ENCODE peak calls at places on chromosomes 3 and 15, in four cellular contexts. One of them, this sample, is unnamed.

GRCh38 chr3:63349583-63350177 is 71.6 kb downstream of the SYNPR start:
- DNase-seq in CD8-positive, alpha-beta T cell: no peak
- DNase-seq in HFF-Myc: peak
- DNase-seq in mesothelial cell of epicardium: no peak
- DNase-seq in this sample: peak

GRCh38 chr15:96325579-96326331 is 4.7 kb upstream of the NR2F2 start:
- DNase-seq in HFF-Myc: no peak
- DNase-seq in CD8-positive, alpha-beta T cell: no peak
- DNase-seq in mesothelial cell of epicardium: no peak
- DNase-seq in this sample: no peak

GRCh38 chr15:30872341-30872748 is 31.4 kb upstream of the FAN1 start:
- DNase-seq in HFF-Myc: no peak
- DNase-seq in CD8-positive, alpha-beta T cell: no peak
- DNase-seq in mesothelial cell of epicardium: no peak
- DNase-seq in this sample: no peak

GRCh38 chr3:182276512-182276911 is 516.8 kb upstream of the ATP11B start:
- DNase-seq in HFF-Myc: no peak
- DNase-seq in mesothelial cell of epicardium: no peak
- DNase-seq in CD8-positive, alpha-beta T cell: no peak
- DNase-seq in this sample: no peak

GRCh38 chr15:88745696-88746095 is 57.5 kb upstream of the ACAN start:
- DNase-seq in HFF-Myc: no peak
- DNase-seq in mesothelial cell of epicardium: no peak
- DNase-seq in CD8-positive, alpha-beta T cell: no peak
- DNase-seq in this sample: no peak

GRCh38 chr15:73753250-73754130 is at the start of gene INSYN1:
- DNase-seq in mesothelial cell of epicardium: no peak
- DNase-seq in CD8-positive, alpha-beta T cell: no peak
- DNase-seq in HFF-Myc: no peak
- DNase-seq in this sample: peak

GRCh38 chr3:23490459-23490858 is 287.3 kb downstream of the UBE2E2 start:
- DNase-seq in HFF-Myc: no peak
- DNase-seq in CD8-positive, alpha-beta T cell: no peak
- DNase-seq in mesothelial cell of epicardium: no peak
- DNase-seq in this sample: no peak

GRCh38 chr3:117958027-117958426 is 1076.6 kb downstream of the IGSF11 start:
- DNase-seq in HFF-Myc: no peak
- DNase-seq in CD8-positive, alpha-beta T cell: no peak
- DNase-seq in mesothelial cell of epicardium: no peak
- DNase-seq in this sample: no peak

GRCh38 chr3:65587650-65588439 is 450.9 kb downstream of the MAGI1 start:
- DNase-seq in CD8-positive, alpha-beta T cell: no peak
- DNase-seq in HFF-Myc: no peak
- DNase-seq in mesothelial cell of epicardium: no peak
- DNase-seq in this sample: no peak

GRCh38 chr3:25448750-25449684 is 21.0 kb downstream of the RARB start:
- DNase-seq in HFF-Myc: no peak
- DNase-seq in mesothelial cell of epicardium: peak
- DNase-seq in CD8-positive, alpha-beta T cell: no peak
- DNase-seq in this sample: no peak

GRCh38 chr3:192408721-192409151 is 318.6 kb downstream of the FGF12 start:
- DNase-seq in mesothelial cell of epicardium: no peak
- DNase-seq in HFF-Myc: no peak
- DNase-seq in CD8-positive, alpha-beta T cell: no peak
- DNase-seq in this sample: peak

GRCh38 chr3:39278616-39278935 is 1.3 kb downstream of the CX3CR1 start:
- DNase-seq in CD8-positive, alpha-beta T cell: no peak
- DNase-seq in mesothelial cell of epicardium: no peak
- DNase-seq in HFF-Myc: no peak
- DNase-seq in this sample: no peak

GRCh38 chr3:64079369-64080160 is 56.3 kb upstream of the PSMD6 start:
- DNase-seq in HFF-Myc: no peak
- DNase-seq in mesothelial cell of epicardium: no peak
- DNase-seq in CD8-positive, alpha-beta T cell: no peak
- DNase-seq in this sample: no peak

GRCh38 chr3:8870134-8870533 is 93.1 kb downstream of the RAD18 start:
- DNase-seq in HFF-Myc: no peak
- DNase-seq in mesothelial cell of epicardium: no peak
- DNase-seq in CD8-positive, alpha-beta T cell: no peak
- DNase-seq in this sample: no peak

GRCh38 chr3:10299679-10300078 is 6.9 kb upstream of the GHRL start:
- DNase-seq in mesothelial cell of epicardium: no peak
- DNase-seq in CD8-positive, alpha-beta T cell: no peak
- DNase-seq in HFF-Myc: no peak
- DNase-seq in this sample: no peak

GRCh38 chr15:78082106-78082742 is 4.7 kb upstream of the TBC1D2B start:
- DNase-seq in CD8-positive, alpha-beta T cell: no peak
- DNase-seq in mesothelial cell of epicardium: no peak
- DNase-seq in HFF-Myc: no peak
- DNase-seq in this sample: no peak

GRCh38 chr3:53416530-53416929 is 69.2 kb upstream of the DCP1A start:
- DNase-seq in mesothelial cell of epicardium: no peak
- DNase-seq in HFF-Myc: no peak
- DNase-seq in CD8-positive, alpha-beta T cell: no peak
- DNase-seq in this sample: no peak

GRCh38 chr3:113695818-113696645 is at the start of gene USF3:
- DNase-seq in HFF-Myc: no peak
- DNase-seq in CD8-positive, alpha-beta T cell: peak
- DNase-seq in mesothelial cell of epicardium: peak
- DNase-seq in this sample: no peak

GRCh38 chr3:44208568-44208967 is 33.1 kb upstream of the TOPAZ1 start:
- DNase-seq in CD8-positive, alpha-beta T cell: no peak
- DNase-seq in HFF-Myc: no peak
- DNase-seq in mesothelial cell of epicardium: no peak
- DNase-seq in this sample: no peak

DNA sequence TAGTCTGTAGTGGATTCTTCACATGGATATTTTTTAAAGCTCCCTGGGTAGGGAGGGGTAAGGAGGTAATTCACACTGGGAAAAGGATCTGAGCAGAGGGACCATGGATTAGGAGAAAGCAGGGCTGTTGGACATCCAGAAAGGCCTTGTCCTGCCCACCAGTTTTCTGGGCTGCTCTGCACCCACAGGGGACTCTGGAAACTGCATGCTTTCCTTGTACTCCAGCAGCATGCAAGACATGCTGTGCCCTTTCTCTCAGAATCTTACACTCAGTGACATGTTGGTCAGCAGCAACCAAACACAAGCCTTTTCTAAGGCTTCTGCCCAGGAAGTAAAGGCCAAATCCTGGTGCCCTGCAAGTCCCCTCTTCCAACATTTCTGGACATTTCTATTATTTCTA is 2.5 kb upstream of the FBN1 start:
- DNase-seq in HFF-Myc: no peak
- DNase-seq in CD8-positive, alpha-beta T cell: no peak
- DNase-seq in mesothelial cell of epicardium: no peak
- DNase-seq in this sample: no peak
- TF ChIP-seq CTCF in HFF-Myc: peak
- TF ChIP-seq CTCF in CD8-positive, alpha-beta T cell: no peak
- TF ChIP-seq CTCF in mesothelial cell of epicardium: no peak
- TF ChIP-seq CTCF in this sample: no peak

GRCh38 chr3:12759097-12759679 is at the start of gene TMEM40:
- DNase-seq in HFF-Myc: no peak
- DNase-seq in CD8-positive, alpha-beta T cell: no peak
- DNase-seq in mesothelial cell of epicardium: no peak
- DNase-seq in this sample: no peak
- TF ChIP-seq CTCF in HFF-Myc: no peak
- TF ChIP-seq CTCF in CD8-positive, alpha-beta T cell: no peak
- TF ChIP-seq CTCF in mesothelial cell of epicardium: no peak
- TF ChIP-seq CTCF in this sample: no peak

GRCh38 chr3:170421758-170422157 is 3.1 kb downstream of the CLDN11 start:
- DNase-seq in mesothelial cell of epicardium: no peak
- DNase-seq in HFF-Myc: no peak
- DNase-seq in CD8-positive, alpha-beta T cell: no peak
- DNase-seq in this sample: no peak
- TF ChIP-seq CTCF in mesothelial cell of epicardium: no peak
- TF ChIP-seq CTCF in HFF-Myc: no peak
- TF ChIP-seq CTCF in CD8-positive, alpha-beta T cell: no peak
- TF ChIP-seq CTCF in this sample: no peak

GRCh38 chr3:172359231-172359630 is 89.0 kb downstream of the GHSR start:
- DNase-seq in CD8-positive, alpha-beta T cell: no peak
- DNase-seq in HFF-Myc: no peak
- DNase-seq in mesothelial cell of epicardium: no peak
- DNase-seq in this sample: no peak
- TF ChIP-seq CTCF in CD8-positive, alpha-beta T cell: no peak
- TF ChIP-seq CTCF in HFF-Myc: no peak
- TF ChIP-seq CTCF in mesothelial cell of epicardium: no peak
- TF ChIP-seq CTCF in this sample: no peak

GRCh38 chr15:48333553-48333952 is 2.3 kb downstream of the DUT start:
- DNase-seq in HFF-Myc: no peak
- DNase-seq in mesothelial cell of epicardium: no peak
- DNase-seq in CD8-positive, alpha-beta T cell: no peak
- DNase-seq in this sample: no peak

GRCh38 chr15:48332642-48333034 is 1.4 kb downstream of the DUT start:
- DNase-seq in CD8-positive, alpha-beta T cell: no peak
- DNase-seq in HFF-Myc: no peak
- DNase-seq in mesothelial cell of epicardium: no peak
- DNase-seq in this sample: no peak

GRCh38 chr15:48331796-48332641 is 790 bp downstream of the DUT start:
- DNase-seq in CD8-positive, alpha-beta T cell: peak
- DNase-seq in mesothelial cell of epicardium: peak
- DNase-seq in HFF-Myc: peak
- DNase-seq in this sample: peak

GRCh38 chr15:48330045-48330840 is 986 bp upstream of the DUT start:
- DNase-seq in mesothelial cell of epicardium: no peak
- DNase-seq in CD8-positive, alpha-beta T cell: no peak
- DNase-seq in HFF-Myc: no peak
- DNase-seq in this sample: no peak

DNA sequence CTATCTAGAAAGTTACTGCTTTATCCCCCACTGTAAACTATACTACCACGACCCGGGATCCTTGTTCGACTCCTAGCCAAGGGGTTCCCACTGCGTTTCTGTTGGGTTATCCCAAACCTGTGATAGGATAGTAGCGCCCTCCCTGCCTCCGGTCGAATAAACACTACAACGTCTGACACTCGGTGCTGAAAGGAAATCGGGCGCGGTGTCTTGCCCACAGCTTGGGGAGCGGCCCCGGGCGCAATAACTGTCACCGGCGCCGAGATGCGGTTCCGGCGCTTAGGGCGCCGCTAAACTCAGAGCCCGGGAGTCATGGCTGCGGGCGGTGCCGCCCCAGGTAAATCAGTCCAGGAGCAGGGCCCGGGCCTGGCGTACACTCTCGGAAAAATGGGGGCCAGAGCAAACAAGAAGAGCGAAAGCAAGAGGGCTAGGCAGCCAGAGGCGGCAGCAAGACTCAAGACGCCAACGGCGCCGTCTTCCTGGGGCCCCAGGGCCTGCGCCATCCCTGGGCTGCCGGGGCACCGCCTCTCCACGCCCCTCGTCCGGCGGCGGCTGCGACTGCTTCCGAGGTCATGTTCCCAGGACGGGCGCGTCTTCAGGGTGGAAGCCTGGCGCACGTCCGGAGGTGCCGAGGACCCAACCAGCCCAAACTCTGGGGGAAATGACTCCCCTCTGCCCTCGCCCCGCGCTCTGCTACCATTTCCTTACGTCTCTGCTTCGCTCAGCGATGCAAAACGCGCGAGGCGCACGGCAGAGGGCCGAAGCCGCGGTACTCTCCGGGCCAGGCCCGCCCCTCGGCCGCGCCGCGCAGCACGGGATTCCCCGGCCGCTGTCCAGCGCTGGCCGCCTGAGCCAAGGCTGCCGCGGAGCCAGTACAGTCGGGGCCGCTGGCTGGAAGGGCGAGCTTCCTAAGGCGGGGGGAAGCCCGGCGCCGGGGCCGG is at the start of gene DUT:
- DNase-seq in HFF-Myc: peak
- DNase-seq in mesothelial cell of epicardium: peak
- DNase-seq in CD8-positive, alpha-beta T cell: peak
- DNase-seq in this sample: peak
- TF ChIP-seq CTCF in HFF-Myc: no peak
- TF ChIP-seq CTCF in mesothelial cell of epicardium: no peak
- TF ChIP-seq CTCF in CD8-positive, alpha-beta T cell: no peak
- TF ChIP-seq CTCF in this sample: no peak

DNA sequence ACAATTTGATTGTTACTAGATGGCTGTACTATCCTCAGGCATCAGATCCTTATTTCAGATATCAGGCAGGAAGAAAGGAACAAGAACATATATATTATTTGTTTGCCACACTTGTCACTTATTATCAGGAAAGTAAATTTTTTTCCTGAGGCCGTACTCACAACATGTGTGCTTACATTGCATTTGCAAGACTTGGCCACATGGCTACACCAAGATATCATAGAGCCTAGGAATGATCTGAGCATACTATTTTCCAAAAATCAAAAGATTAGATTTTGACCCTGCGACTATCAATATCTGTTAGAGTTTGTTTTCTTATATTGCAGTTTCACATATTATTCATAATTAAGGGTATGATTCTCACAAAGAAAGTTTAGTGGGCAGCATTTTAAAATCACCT is 426.2 kb upstream of the BCHE start:
- DNase-seq in CD8-positive, alpha-beta T cell: no peak
- DNase-seq in HFF-Myc: no peak
- DNase-seq in mesothelial cell of epicardium: no peak
- DNase-seq in this sample: no peak
- TF ChIP-seq CTCF in CD8-positive, alpha-beta T cell: no peak
- TF ChIP-seq CTCF in HFF-Myc: no peak
- TF ChIP-seq CTCF in mesothelial cell of epicardium: no peak
- TF ChIP-seq CTCF in this sample: peak